ENCODE peak calls at places on chromosomes 1 and 21, in five cellular contexts. One of them, this sample, is unnamed.
A peak's percentile ranks its signal among the peaks of the same experiment; 100 is the strongest.

GRCh38 chr1:112672009-112672408 is 2.5 kb upstream of the MOV10 start:
- DNase-seq in activated naive CD8-positive, alpha-beta T cell treated with anti-CD3 and anti-CD28 coated beads, Interleukin-2, amount 50 U/mL, for 24 hours: no peak
- DNase-seq in RPMI7951: no peak
- DNase-seq in 8988T: no peak
- DNase-seq in Kasumi-1: no peak
- DNase-seq in this sample: no peak

GRCh38 chr1:33097762-33098161 is 16.8 kb downstream of the AZIN2 start:
- DNase-seq in activated naive CD8-positive, alpha-beta T cell treated with anti-CD3 and anti-CD28 coated beads, Interleukin-2, amount 50 U/mL, for 24 hours: no peak
- DNase-seq in RPMI7951: no peak
- DNase-seq in 8988T: no peak
- DNase-seq in Kasumi-1: no peak
- DNase-seq in this sample: no peak

GRCh38 chr1:201214461-201214860 is 23.8 kb downstream of the IGFN1 start:
- DNase-seq in activated naive CD8-positive, alpha-beta T cell treated with anti-CD3 and anti-CD28 coated beads, Interleukin-2, amount 50 U/mL, for 24 hours: no peak
- DNase-seq in RPMI7951: no peak
- DNase-seq in 8988T: no peak
- DNase-seq in Kasumi-1: no peak
- DNase-seq in this sample: no peak

GRCh38 chr1:22044690-22045420 is 7.7 kb upstream of the CDC42 start:
- DNase-seq in activated naive CD8-positive, alpha-beta T cell treated with anti-CD3 and anti-CD28 coated beads, Interleukin-2, amount 50 U/mL, for 24 hours: no peak
- DNase-seq in RPMI7951: peak; percentile 26
- DNase-seq in 8988T: no peak
- DNase-seq in Kasumi-1: no peak
- DNase-seq in this sample: no peak

GRCh38 chr1:17194981-17195528 is 9.9 kb upstream of the PADI1 start:
- DNase-seq in activated naive CD8-positive, alpha-beta T cell treated with anti-CD3 and anti-CD28 coated beads, Interleukin-2, amount 50 U/mL, for 24 hours: no peak
- DNase-seq in RPMI7951: no peak
- DNase-seq in 8988T: no peak
- DNase-seq in Kasumi-1: no peak
- DNase-seq in this sample: no peak

GRCh38 chr21:46156378-46156645 is 933 bp upstream of the FTCD start:
- DNase-seq in activated naive CD8-positive, alpha-beta T cell treated with anti-CD3 and anti-CD28 coated beads, Interleukin-2, amount 50 U/mL, for 24 hours: no peak
- DNase-seq in RPMI7951: no peak
- DNase-seq in 8988T: no peak
- DNase-seq in Kasumi-1: no peak
- DNase-seq in this sample: no peak

GRCh38 chr1:187038789-187039188 is 210.0 kb downstream of the PLA2G4A start:
- DNase-seq in activated naive CD8-positive, alpha-beta T cell treated with anti-CD3 and anti-CD28 coated beads, Interleukin-2, amount 50 U/mL, for 24 hours: no peak
- DNase-seq in RPMI7951: peak; percentile 23
- DNase-seq in 8988T: no peak
- DNase-seq in Kasumi-1: no peak
- DNase-seq in this sample: peak; percentile 17

GRCh38 chr1:183239793-183240625 is 53.9 kb downstream of the LAMC2 start:
- DNase-seq in activated naive CD8-positive, alpha-beta T cell treated with anti-CD3 and anti-CD28 coated beads, Interleukin-2, amount 50 U/mL, for 24 hours: no peak
- DNase-seq in RPMI7951: no peak
- DNase-seq in 8988T: no peak
- DNase-seq in Kasumi-1: no peak
- DNase-seq in this sample: no peak

GRCh38 chr1:85201340-85202091 is 700 bp upstream of the SYDE2 start:
- DNase-seq in activated naive CD8-positive, alpha-beta T cell treated with anti-CD3 and anti-CD28 coated beads, Interleukin-2, amount 50 U/mL, for 24 hours: peak; percentile 63
- DNase-seq in RPMI7951: peak; percentile 57
- DNase-seq in 8988T: peak; percentile 36
- DNase-seq in Kasumi-1: peak; percentile 61
- DNase-seq in this sample: peak; percentile 61

GRCh38 chr1:61294828-61295428 is 212.6 kb downstream of the NFIA start:
- DNase-seq in activated naive CD8-positive, alpha-beta T cell treated with anti-CD3 and anti-CD28 coated beads, Interleukin-2, amount 50 U/mL, for 24 hours: no peak
- DNase-seq in RPMI7951: no peak
- DNase-seq in 8988T: no peak
- DNase-seq in Kasumi-1: no peak
- DNase-seq in this sample: no peak

GRCh38 chr1:204716687-204717086 is 31.1 kb upstream of the LRRN2 start:
- DNase-seq in activated naive CD8-positive, alpha-beta T cell treated with anti-CD3 and anti-CD28 coated beads, Interleukin-2, amount 50 U/mL, for 24 hours: no peak
- DNase-seq in RPMI7951: no peak
- DNase-seq in 8988T: no peak
- DNase-seq in Kasumi-1: no peak
- DNase-seq in this sample: no peak